ENCODE peak calls at places on chromosomes 3 and 15, in eight cellular contexts. G, J, S, C, A, Z, Y and H are unnamed samples.

GRCh38 chr3:107705046-107705445 is 182.3 kb downstream of the BBX start:
- DNase-seq in G (no peak), J (no peak), S (no peak), C (no peak), A (peak), Z (no peak), Y (no peak), H (no peak)

GRCh38 chr15:64943512-64944225 is 32.0 kb downstream of the ANKDD1A start:
- DNase-seq in G (no peak), J (no peak), S (no peak), C (no peak), A (no peak), Z (no peak), Y (no peak), H (no peak)

GRCh38 chr3:13073042-13073906 is at the start of gene IQSEC1:
- DNase-seq in G (peak), J (peak), S (no peak), C (peak), A (no peak), Z (peak), Y (no peak), H (peak)

GRCh38 chr3:135694142-135694541 is 271.4 kb upstream of the PPP2R3A start:
- DNase-seq in G (no peak), J (no peak), S (no peak), C (no peak), A (no peak), Z (no peak), Y (no peak), H (no peak)

GRCh38 chr15:67843571-67844387 is 3.9 kb upstream of the RNU6-1 start:
- DNase-seq in G (no peak), J (no peak), S (peak), C (peak), A (no peak), Z (no peak), Y (peak), H (peak)

GRCh38 chr3:55576621-55577020 is 89.5 kb upstream of the WNT5A start:
- DNase-seq in G (no peak), J (no peak), S (no peak), C (no peak), A (no peak), Z (no peak), Y (peak), H (peak)

GRCh38 chr3:132593950-132594328 is 3.1 kb upstream of the ACKR4 start:
- DNase-seq in G (no peak), J (no peak), S (peak), C (peak), A (no peak), Z (no peak), Y (no peak), H (no peak)

GRCh38 chr3:24963762-24964625 is 464.1 kb upstream of the RARB start:
- DNase-seq in G (peak), J (no peak), S (peak), C (peak), A (no peak), Z (no peak), Y (no peak), H (no peak)

GRCh38 chr3:143433787-143434378 is 314.3 kb downstream of the CHST2 start:
- DNase-seq in G (peak), J (no peak), S (no peak), C (no peak), A (no peak), Z (no peak), Y (no peak), H (no peak)

GRCh38 chr3:116188231-116188785 is 257.0 kb downstream of the LSAMP start:
- DNase-seq in G (no peak), J (no peak), S (no peak), C (no peak), A (no peak), Z (no peak), Y (no peak), H (peak)

GRCh38 chr15:40136470-40136869 is 24.4 kb upstream of the BUB1B start:
- DNase-seq in G (no peak), J (no peak), S (no peak), C (no peak), A (no peak), Z (no peak), Y (no peak), H (no peak)

GRCh38 chr3:94061297-94061696 is 1.4 kb downstream of the DHFR2 start:
- DNase-seq in G (no peak), J (no peak), S (no peak), C (no peak), A (no peak), Z (no peak), Y (no peak), H (no peak)

GRCh38 chr3:192930585-192930984 is 12.9 kb upstream of the MB21D2 start:
- DNase-seq in G (no peak), J (no peak), S (no peak), C (no peak), A (no peak), Z (no peak), Y (no peak), H (no peak)

GRCh38 chr3:59774613-59775012 is 724.8 kb upstream of the CFAP20DC start:
- DNase-seq in G (no peak), J (no peak), S (peak), C (peak), A (peak), Z (no peak), Y (no peak), H (no peak)

GRCh38 chr3:79497447-79498111 is 270.2 kb downstream of the ROBO1 start:
- DNase-seq in G (peak), J (no peak), S (peak), C (peak), A (no peak), Z (no peak), Y (no peak), H (no peak)

GRCh38 chr3:133441867-133442270 is 42.0 kb downstream of the BFSP2 start:
- DNase-seq in G (no peak), J (no peak), S (no peak), C (peak), A (no peak), Z (no peak), Y (no peak), H (no peak)

GRCh38 chr15:41501961-41502786 is 8.5 kb downstream of the ITPKA start:
- DNase-seq in G (peak), J (no peak), S (no peak), C (no peak), A (no peak), Z (peak), Y (no peak), H (peak)

GRCh38 chr15:88029696-88030095 is 226.8 kb downstream of the NTRK3 start:
- DNase-seq in G (peak), J (no peak), S (peak), C (no peak), A (no peak), Z (no peak), Y (no peak), H (no peak)

GRCh38 chr3:63687569-63688233 is 35.2 kb downstream of the SNTN start:
- DNase-seq in G (no peak), J (no peak), S (no peak), C (no peak), A (no peak), Z (no peak), Y (no peak), H (no peak)

GRCh38 chr3:179067839-179068238 is 3.8 kb downstream of the ZMAT3 start:
- DNase-seq in G (peak), J (no peak), S (peak), C (peak), A (no peak), Z (no peak), Y (no peak), H (no peak)

GRCh38 chr3:155282416-155283091 is 10.9 kb downstream of the STRIT1 start:
- DNase-seq in G (no peak), J (no peak), S (peak), C (peak), A (peak), Z (no peak), Y (no peak), H (no peak)

GRCh38 chr3:189297957-189298356 is 126.2 kb downstream of the TPRG1 start:
- DNase-seq in G (no peak), J (no peak), S (peak), C (no peak), A (no peak), Z (no peak), Y (no peak), H (no peak)

GRCh38 chr3:174957581-174958001 is 98.5 kb downstream of the NAALADL2 start:
- DNase-seq in G (no peak), J (no peak), S (peak), C (no peak), A (no peak), Z (no peak), Y (no peak), H (no peak)

GRCh38 chr3:63450634-63451363 is 172.7 kb downstream of the SYNPR start:
- DNase-seq in G (no peak), J (no peak), S (peak), C (no peak), A (no peak), Z (no peak), Y (no peak), H (no peak)

GRCh38 chr3:17607905-17608304 is 134.5 kb downstream of the TBC1D5 start:
- DNase-seq in G (no peak), J (no peak), S (no peak), C (no peak), A (no peak), Z (no peak), Y (no peak), H (no peak)

GRCh38 chr3:17605934-17606333 is 136.5 kb downstream of the TBC1D5 start:
- DNase-seq in G (no peak), J (no peak), S (no peak), C (no peak), A (no peak), Z (no peak), Y (no peak), H (no peak)

GRCh38 chr3:17605032-17605431 is 137.4 kb downstream of the TBC1D5 start:
- DNase-seq in G (no peak), J (no peak), S (peak), C (peak), A (peak), Z (no peak), Y (no peak), H (no peak)

DNA sequence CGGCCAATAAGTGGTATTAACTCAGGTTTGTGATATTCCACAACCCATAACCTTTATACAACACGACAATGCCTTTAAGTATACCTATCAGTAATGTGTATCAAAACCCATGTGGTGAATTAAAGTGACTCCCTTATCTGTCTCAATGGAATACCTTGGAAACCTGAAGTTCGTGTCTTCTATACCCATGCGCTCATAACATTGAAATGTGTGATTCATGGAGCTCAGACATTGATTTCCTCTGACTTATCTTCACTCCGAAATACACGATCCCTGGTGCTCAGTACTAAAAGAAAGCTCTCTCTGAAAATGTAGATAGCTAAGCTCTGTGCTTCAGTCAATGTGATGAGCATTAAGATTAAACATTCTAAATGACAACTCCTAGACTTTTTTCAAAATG is 140.3 kb downstream of the TBC1D5 start:
- DNase-seq in G (no peak), J (no peak), S (no peak), C (no peak), A (no peak), Z (no peak), Y (no peak), H (no peak)
- TF ChIP-seq CTCF in G (no peak), J (no peak), S (no peak), C (no peak), A (no peak), Z (no peak), Y (no peak), H (no peak)

DNA sequence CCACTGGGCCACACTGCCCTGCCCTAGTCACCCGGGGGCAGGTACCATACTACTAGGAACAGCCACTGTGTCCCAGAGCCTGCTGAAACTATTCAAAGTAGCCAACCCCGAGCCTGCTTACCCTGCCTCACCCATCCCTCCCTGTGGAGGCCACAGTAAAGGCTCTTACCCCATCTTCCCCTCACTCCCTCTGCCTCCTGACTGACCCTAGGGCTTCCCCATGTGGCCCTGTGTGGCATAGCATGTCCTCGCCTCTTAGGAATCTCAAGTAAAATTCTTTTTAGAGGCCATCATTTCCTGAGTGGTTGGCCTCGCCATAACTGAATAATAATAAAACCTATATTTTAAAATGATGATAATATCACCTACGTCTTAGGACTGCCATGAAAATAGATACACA is 112.2 kb upstream of the SLC6A11 start:
- DNase-seq in G (peak), J (no peak), S (peak), C (peak), A (no peak), Z (no peak), Y (no peak), H (peak)
- TF ChIP-seq CTCF in G (peak), J (no peak), S (peak), C (peak), A (peak), Z (no peak), Y (no peak), H (peak)

GRCh38 chr3:98798820-98799219 is 35.7 kb downstream of the ST3GAL6 start:
- DNase-seq in G (no peak), J (no peak), S (no peak), C (no peak), A (no peak), Z (no peak), Y (no peak), H (no peak)
- TF ChIP-seq CTCF in G (no peak), J (no peak), S (no peak), C (no peak), A (no peak), Z (no peak), Y (no peak), H (no peak)

DNA sequence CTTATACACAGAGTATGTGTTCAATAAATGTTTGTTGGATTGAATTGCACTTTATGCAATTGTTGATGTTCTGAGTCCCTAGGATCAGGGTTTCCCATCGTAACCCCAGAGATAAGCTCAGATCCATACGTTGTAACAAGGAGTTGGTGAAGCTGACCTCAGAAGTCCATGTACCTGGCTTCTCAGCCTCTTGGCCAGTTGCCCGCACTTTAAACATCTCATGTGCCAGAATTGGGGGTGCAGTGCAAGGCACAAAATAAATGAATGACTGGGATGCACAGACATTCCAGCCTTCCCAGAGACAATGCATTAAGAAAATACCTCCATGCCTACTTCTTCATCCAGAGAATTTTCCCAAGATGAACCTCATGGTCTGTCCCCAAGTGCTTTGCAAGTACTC is 142.9 kb upstream of the IL12A start:
- DNase-seq in G (no peak), J (no peak), S (no peak), C (no peak), A (no peak), Z (no peak), Y (no peak), H (no peak)
- TF ChIP-seq CTCF in G (no peak), J (no peak), S (no peak), C (no peak), A (no peak), Z (no peak), Y (no peak), H (no peak)

GRCh38 chr3:73036694-73037368 is 24.6 kb upstream of the EBLN2 start:
- DNase-seq in G (no peak), J (no peak), S (peak), C (no peak), A (no peak), Z (no peak), Y (no peak), H (no peak)

GRCh38 chr3:73041537-73041936 is 19.9 kb upstream of the EBLN2 start:
- DNase-seq in G (no peak), J (no peak), S (peak), C (peak), A (no peak), Z (no peak), Y (no peak), H (no peak)

GRCh38 chr3:73031573-73032103 is 29.8 kb upstream of the EBLN2 start:
- DNase-seq in G (no peak), J (no peak), S (no peak), C (no peak), A (no peak), Z (no peak), Y (no peak), H (no peak)

DNA sequence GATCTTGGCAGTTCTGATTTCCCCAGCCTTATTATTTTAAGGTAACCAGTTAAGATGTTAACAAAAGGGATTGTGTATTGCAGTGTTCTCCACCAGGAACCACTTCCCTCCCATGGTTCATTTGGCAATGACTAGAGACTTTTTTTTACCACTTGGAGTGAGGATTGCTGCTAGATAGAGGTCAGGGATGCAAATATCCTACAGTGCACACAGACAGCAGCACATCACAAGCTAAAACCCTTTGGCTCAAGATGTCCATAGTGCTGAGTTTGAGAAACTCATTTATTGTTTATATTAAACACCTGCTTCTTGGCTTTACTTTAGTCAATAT is 24.1 kb upstream of the EBLN2 start:
- DNase-seq in G (no peak), J (no peak), S (peak), C (peak), A (no peak), Z (no peak), Y (no peak), H (no peak)
- TF ChIP-seq CTCF in G (no peak), J (no peak), S (no peak), C (no peak), A (no peak), Z (no peak), Y (no peak), H (no peak)

GRCh38 chr3:1103525-1103924 is 10.7 kb downstream of the CNTN6 start:
- DNase-seq in G (no peak), J (no peak), S (peak), C (no peak), A (no peak), Z (no peak), Y (no peak), H (no peak)
- TF ChIP-seq CTCF in G (peak), J (no peak), S (peak), C (no peak), A (peak), Z (no peak), Y (no peak), H (no peak)